ENCODE peak calls at places on chromosomes 3 and 15, in seven cellular contexts. One of them, this sample, is unnamed.
A peak's percentile ranks its signal among the peaks of the same experiment; 100 is the strongest.

GRCh38 chr3:178485756-178486155 is 50.5 kb upstream of the KCNMB2 start:
- DNase-seq in CD8-positive, alpha-beta T cell: no peak
- DNase-seq in cardiac muscle cell: peak; percentile 13
- DNase-seq in transverse colon: no peak
- DNase-seq in A673: no peak
- DNase-seq in kidney: no peak
- DNase-seq in psoas muscle: no peak
- DNase-seq in this sample: no peak

GRCh38 chr15:52642386-52643361 is 36.5 kb downstream of the ATOSA start:
- DNase-seq in CD8-positive, alpha-beta T cell: no peak
- DNase-seq in cardiac muscle cell: peak; percentile 47
- DNase-seq in transverse colon: no peak
- DNase-seq in A673: no peak
- DNase-seq in kidney: no peak
- DNase-seq in psoas muscle: no peak
- DNase-seq in this sample: no peak

GRCh38 chr3:51539291-51539891 is 872 bp downstream of the RAD54L2 start:
- DNase-seq in CD8-positive, alpha-beta T cell: peak; percentile 22
- DNase-seq in cardiac muscle cell: peak; percentile 56
- DNase-seq in transverse colon: peak; percentile 9
- DNase-seq in A673: peak; percentile 13
- DNase-seq in kidney: no peak
- DNase-seq in psoas muscle: no peak
- DNase-seq in this sample: no peak

GRCh38 chr15:42408178-42408577 is 48.9 kb downstream of the CAPN3 start:
- DNase-seq in CD8-positive, alpha-beta T cell: no peak
- DNase-seq in cardiac muscle cell: no peak
- DNase-seq in transverse colon: no peak
- DNase-seq in A673: no peak
- DNase-seq in kidney: no peak
- DNase-seq in psoas muscle: no peak
- DNase-seq in this sample: no peak

GRCh38 chr3:167813169-167814123 is 77.9 kb downstream of the SERPINI1 start:
- DNase-seq in CD8-positive, alpha-beta T cell: no peak
- DNase-seq in cardiac muscle cell: no peak
- DNase-seq in transverse colon: no peak
- DNase-seq in A673: no peak
- DNase-seq in kidney: no peak
- DNase-seq in psoas muscle: no peak
- DNase-seq in this sample: no peak

GRCh38 chr3:171459130-171459941 is 869 bp downstream of the TNIK start:
- DNase-seq in CD8-positive, alpha-beta T cell: peak; percentile 55
- DNase-seq in cardiac muscle cell: peak; percentile 54
- DNase-seq in transverse colon: peak; percentile 76
- DNase-seq in A673: peak; percentile 9
- DNase-seq in kidney: peak; percentile 76
- DNase-seq in psoas muscle: peak; percentile 25
- DNase-seq in this sample: peak; percentile 16

GRCh38 chr3:140768921-140769320 is 91.1 kb downstream of the TRIM42 start:
- DNase-seq in CD8-positive, alpha-beta T cell: no peak
- DNase-seq in cardiac muscle cell: no peak
- DNase-seq in transverse colon: no peak
- DNase-seq in A673: no peak
- DNase-seq in kidney: no peak
- DNase-seq in psoas muscle: no peak
- DNase-seq in this sample: no peak

GRCh38 chr3:168977696-168978374 is 685.7 kb downstream of the MECOM start:
- DNase-seq in CD8-positive, alpha-beta T cell: no peak
- DNase-seq in cardiac muscle cell: peak; percentile 53
- DNase-seq in transverse colon: no peak
- DNase-seq in A673: no peak
- DNase-seq in kidney: no peak
- DNase-seq in psoas muscle: no peak
- DNase-seq in this sample: no peak

GRCh38 chr3:53195602-53196574 is 34.9 kb downstream of the PRKCD start:
- DNase-seq in CD8-positive, alpha-beta T cell: peak; percentile 47
- DNase-seq in cardiac muscle cell: peak; percentile 56
- DNase-seq in transverse colon: peak; percentile 59
- DNase-seq in A673: peak; percentile 52
- DNase-seq in kidney: peak; percentile 76
- DNase-seq in psoas muscle: peak; percentile 55
- DNase-seq in this sample: peak; percentile 75

GRCh38 chr3:154398084-154398967 is 31.7 kb downstream of the GPR149 start:
- DNase-seq in CD8-positive, alpha-beta T cell: no peak
- DNase-seq in cardiac muscle cell: no peak
- DNase-seq in transverse colon: no peak
- DNase-seq in A673: no peak
- DNase-seq in kidney: no peak
- DNase-seq in psoas muscle: no peak
- DNase-seq in this sample: no peak

GRCh38 chr3:135078283-135078682 is 283.2 kb downstream of the EPHB1 start:
- DNase-seq in CD8-positive, alpha-beta T cell: no peak
- DNase-seq in cardiac muscle cell: no peak
- DNase-seq in transverse colon: no peak
- DNase-seq in A673: no peak
- DNase-seq in kidney: no peak
- DNase-seq in psoas muscle: no peak
- DNase-seq in this sample: no peak

GRCh38 chr3:179236676-179237301 is 14.1 kb downstream of the KCNMB3 start:
- DNase-seq in CD8-positive, alpha-beta T cell: no peak
- DNase-seq in cardiac muscle cell: no peak
- DNase-seq in transverse colon: no peak
- DNase-seq in A673: no peak
- DNase-seq in kidney: no peak
- DNase-seq in psoas muscle: no peak
- DNase-seq in this sample: no peak

GRCh38 chr15:33309602-33310276 is 1.0 kb upstream of the RYR3 start:
- DNase-seq in CD8-positive, alpha-beta T cell: no peak
- DNase-seq in cardiac muscle cell: peak; percentile 4
- DNase-seq in transverse colon: no peak
- DNase-seq in A673: peak; percentile 14
- DNase-seq in kidney: peak; percentile 67
- DNase-seq in psoas muscle: peak; percentile 33
- DNase-seq in this sample: no peak
- TF ChIP-seq CTCF in CD8-positive, alpha-beta T cell: no peak
- TF ChIP-seq CTCF in cardiac muscle cell: peak; percentile 21
- TF ChIP-seq CTCF in transverse colon: no peak
- TF ChIP-seq CTCF in A673: peak; percentile 35
- TF ChIP-seq CTCF in kidney: peak; percentile 27
- TF ChIP-seq CTCF in psoas muscle: peak; percentile 57
- TF ChIP-seq CTCF in this sample: no peak

DNA sequence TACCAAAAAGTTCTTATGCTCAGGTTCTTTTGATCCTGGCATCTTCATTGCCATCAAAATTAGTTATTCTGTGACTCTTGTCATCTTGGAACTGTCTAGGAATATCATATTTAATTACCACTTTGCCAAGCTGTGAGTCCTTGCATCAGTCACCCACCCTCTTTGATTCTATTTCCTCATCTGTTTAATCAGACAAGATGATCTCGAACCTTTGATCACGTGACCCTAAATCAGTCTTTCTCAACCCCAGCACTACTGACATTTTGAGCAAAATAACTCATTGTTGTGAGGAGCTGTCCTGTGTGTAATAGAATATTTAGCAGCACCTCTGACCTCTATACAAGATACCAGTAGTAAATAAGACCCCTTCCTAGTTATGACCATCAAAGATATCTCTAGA is 343.4 kb upstream of the ARPP21 start:
- DNase-seq in CD8-positive, alpha-beta T cell: no peak
- DNase-seq in cardiac muscle cell: no peak
- DNase-seq in transverse colon: no peak
- DNase-seq in A673: no peak
- DNase-seq in kidney: no peak
- DNase-seq in psoas muscle: no peak
- DNase-seq in this sample: no peak
- TF ChIP-seq CTCF in CD8-positive, alpha-beta T cell: no peak
- TF ChIP-seq CTCF in cardiac muscle cell: no peak
- TF ChIP-seq CTCF in transverse colon: no peak
- TF ChIP-seq CTCF in A673: no peak
- TF ChIP-seq CTCF in kidney: no peak
- TF ChIP-seq CTCF in psoas muscle: no peak
- TF ChIP-seq CTCF in this sample: no peak

DNA sequence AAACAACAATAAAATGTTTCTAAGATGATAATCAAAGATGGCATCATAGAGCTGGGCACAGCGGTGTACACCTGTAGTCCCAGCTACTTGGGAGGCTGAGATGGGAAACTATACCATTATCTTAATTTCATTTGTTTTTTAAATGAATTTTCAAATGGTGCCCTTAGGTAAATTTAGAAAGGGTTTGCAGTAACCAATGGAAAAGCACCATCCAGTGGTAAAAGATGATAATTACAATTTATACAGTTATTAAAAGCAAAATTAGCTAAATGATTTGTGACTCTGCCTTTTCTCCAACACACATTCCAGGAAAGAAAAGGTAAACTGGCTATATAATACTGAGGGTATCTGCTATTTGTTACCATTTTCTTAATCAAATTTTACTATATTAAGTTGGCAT is 14.4 kb upstream of the ANKRD28 start:
- DNase-seq in CD8-positive, alpha-beta T cell: no peak
- DNase-seq in cardiac muscle cell: peak; percentile 60
- DNase-seq in transverse colon: no peak
- DNase-seq in A673: peak; percentile 47
- DNase-seq in kidney: no peak
- DNase-seq in psoas muscle: no peak
- DNase-seq in this sample: no peak
- TF ChIP-seq CTCF in CD8-positive, alpha-beta T cell: peak; percentile 36
- TF ChIP-seq CTCF in cardiac muscle cell: peak; percentile 34
- TF ChIP-seq CTCF in transverse colon: peak; percentile 32
- TF ChIP-seq CTCF in A673: peak; percentile 50
- TF ChIP-seq CTCF in kidney: peak; percentile 41
- TF ChIP-seq CTCF in psoas muscle: peak; percentile 60
- TF ChIP-seq CTCF in this sample: peak; percentile 59

GRCh38 chr3:12984023-12984823 is 89.0 kb downstream of the IQSEC1 start:
- DNase-seq in CD8-positive, alpha-beta T cell: peak; percentile 60
- DNase-seq in cardiac muscle cell: peak; percentile 82
- DNase-seq in transverse colon: peak; percentile 78
- DNase-seq in A673: peak; percentile 81
- DNase-seq in kidney: no peak
- DNase-seq in psoas muscle: peak; percentile 70
- DNase-seq in this sample: peak; percentile 57
- TF ChIP-seq CTCF in CD8-positive, alpha-beta T cell: peak; percentile 63
- TF ChIP-seq CTCF in cardiac muscle cell: peak; percentile 83
- TF ChIP-seq CTCF in transverse colon: peak; percentile 65
- TF ChIP-seq CTCF in A673: peak; percentile 89
- TF ChIP-seq CTCF in kidney: peak; percentile 76
- TF ChIP-seq CTCF in psoas muscle: peak; percentile 80
- TF ChIP-seq CTCF in this sample: peak; percentile 76

GRCh38 chr3:194604837-194605236 is 28.4 kb downstream of the TMEM44 start:
- DNase-seq in CD8-positive, alpha-beta T cell: no peak
- DNase-seq in cardiac muscle cell: no peak
- DNase-seq in transverse colon: no peak
- DNase-seq in A673: no peak
- DNase-seq in kidney: no peak
- DNase-seq in psoas muscle: no peak
- DNase-seq in this sample: no peak
- TF ChIP-seq CTCF in CD8-positive, alpha-beta T cell: no peak
- TF ChIP-seq CTCF in cardiac muscle cell: peak; percentile 59
- TF ChIP-seq CTCF in transverse colon: no peak
- TF ChIP-seq CTCF in A673: peak; percentile 49
- TF ChIP-seq CTCF in kidney: no peak
- TF ChIP-seq CTCF in psoas muscle: no peak
- TF ChIP-seq CTCF in this sample: peak; percentile 47

GRCh38 chr3:174403831-174404230 is 455.3 kb upstream of the NAALADL2 start:
- DNase-seq in CD8-positive, alpha-beta T cell: no peak
- DNase-seq in cardiac muscle cell: no peak
- DNase-seq in transverse colon: no peak
- DNase-seq in A673: no peak
- DNase-seq in kidney: no peak
- DNase-seq in psoas muscle: no peak
- DNase-seq in this sample: no peak

GRCh38 chr3:174398761-174399160 is 460.4 kb upstream of the NAALADL2 start:
- DNase-seq in CD8-positive, alpha-beta T cell: no peak
- DNase-seq in cardiac muscle cell: peak; percentile 42
- DNase-seq in transverse colon: no peak
- DNase-seq in A673: no peak
- DNase-seq in kidney: no peak
- DNase-seq in psoas muscle: no peak
- DNase-seq in this sample: no peak

DNA sequence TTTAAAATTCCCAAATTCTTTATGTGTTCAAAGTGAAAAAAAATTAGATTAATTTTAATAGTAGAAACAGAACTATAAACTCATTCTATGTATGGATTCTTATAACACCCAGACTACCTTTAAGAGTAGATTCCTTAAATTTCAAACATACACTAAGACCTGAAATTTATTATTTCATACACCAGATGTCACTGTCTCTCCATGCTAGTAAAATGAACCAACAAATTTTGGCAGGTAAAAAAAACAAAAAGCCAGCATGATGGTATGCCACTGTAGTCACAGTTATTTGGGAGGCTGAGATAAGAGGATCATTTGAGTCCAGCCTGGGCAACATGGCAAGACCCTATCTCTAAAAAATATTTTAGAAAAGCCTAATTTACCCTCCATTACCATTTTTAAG is 461.3 kb upstream of the NAALADL2 start:
- DNase-seq in CD8-positive, alpha-beta T cell: no peak
- DNase-seq in cardiac muscle cell: peak; percentile 69
- DNase-seq in transverse colon: no peak
- DNase-seq in A673: peak; percentile 30
- DNase-seq in kidney: no peak
- DNase-seq in psoas muscle: no peak
- DNase-seq in this sample: no peak
- TF ChIP-seq CTCF in CD8-positive, alpha-beta T cell: no peak
- TF ChIP-seq CTCF in cardiac muscle cell: peak; percentile 36
- TF ChIP-seq CTCF in transverse colon: peak; percentile 47
- TF ChIP-seq CTCF in A673: peak; percentile 37
- TF ChIP-seq CTCF in kidney: peak; percentile 49
- TF ChIP-seq CTCF in psoas muscle: peak; percentile 62
- TF ChIP-seq CTCF in this sample: peak; percentile 63